ENCODE peak calls at places on chromosomes 12 and 14, in five cellular contexts. C, I, Y, U and D are unnamed samples.

GRCh38 chr14:69079747-69080146 is 73.2 kb downstream of the DCAF5 start:
- DNase-seq in C (no peak), I (no peak), Y (no peak), U (no peak), D (no peak)

GRCh38 chr12:65586796-65587195 is 237.5 kb upstream of the HMGA2 start:
- DNase-seq in C (no peak), I (no peak), Y (no peak), U (no peak), D (no peak)

GRCh38 chr12:16607895-16608294 is 1.9 kb upstream of the LMO3 start:
- DNase-seq in C (no peak), I (no peak), Y (no peak), U (no peak), D (no peak)

GRCh38 chr12:112750971-112751370 is 40.6 kb upstream of the RPH3A start:
- DNase-seq in C (no peak), I (no peak), Y (no peak), U (no peak), D (no peak)

GRCh38 chr12:64461634-64462414 is 9.9 kb downstream of the TBK1 start:
- DNase-seq in C (peak; percentile 88), I (no peak), Y (no peak), U (no peak), D (no peak)

GRCh38 chr12:38813930-38814329 is 91.5 kb downstream of the CPNE8 start:
- DNase-seq in C (no peak), I (no peak), Y (no peak), U (no peak), D (no peak)

GRCh38 chr14:23537351-23538048 is 14.1 kb downstream of the ZFHX2 start:
- DNase-seq in C (peak; percentile 69), I (no peak), Y (no peak), U (no peak), D (no peak)

GRCh38 chr12:57740656-57741412 is 2.3 kb upstream of the AGAP2 start:
- DNase-seq in C (no peak), I (no peak), Y (no peak), U (no peak), D (peak; percentile 72)

GRCh38 chr14:93741556-93742210 is 46.6 kb downstream of the PRIMA1 start:
- DNase-seq in C (no peak), I (no peak), Y (no peak), U (no peak), D (no peak)

GRCh38 chr12:104958009-104958945 is at the start of gene SLC41A2:
- DNase-seq in C (peak; percentile 93), I (peak; percentile 77), Y (peak; percentile 77), U (peak; percentile 72), D (peak; percentile 89)

DNA sequence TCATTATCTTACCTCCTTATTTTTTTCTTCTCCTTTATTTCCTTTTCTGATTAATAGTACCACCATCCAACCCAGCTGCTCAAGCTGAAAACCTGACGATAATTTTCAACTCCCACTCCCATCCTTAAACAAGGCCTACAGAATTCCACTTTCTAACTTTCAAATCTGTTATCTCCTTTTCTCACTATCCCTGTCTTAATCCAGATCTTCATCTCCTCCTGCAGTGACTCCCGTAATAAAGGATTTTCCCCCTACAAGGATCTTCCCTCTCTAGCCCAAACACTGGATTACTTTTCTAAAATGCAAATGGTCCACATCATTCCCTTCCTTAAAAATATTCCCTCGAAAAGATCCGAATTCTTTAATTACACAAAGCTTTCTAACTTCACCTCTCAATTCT is 1.5 kb downstream of the TRAPPC6B start:
- DNase-seq in C (no peak), I (no peak), Y (no peak), U (no peak), D (no peak)
- H3K4me3 ChIP-seq in C (peak overlapping the region; percentile 81), I (peak overlapping the region; percentile 97), Y (peak overlapping the region; percentile 86), U (peak overlapping the region; percentile 86), D (peak overlapping the region; percentile 85)

GRCh38 chr12:106585862-106586534 is 3.2 kb downstream of the RFX4 start:
- DNase-seq in C (no peak), I (no peak), Y (no peak), U (no peak), D (peak; percentile 33)

GRCh38 chr12:106588771-106589170 is 6.0 kb downstream of the RFX4 start:
- DNase-seq in C (no peak), I (no peak), Y (no peak), U (no peak), D (no peak)

GRCh38 chr12:106585237-106585834 is 2.5 kb downstream of the RFX4 start:
- DNase-seq in C (no peak), I (no peak), Y (no peak), U (no peak), D (no peak)

GRCh38 chr12:106586535-106586802 is 3.7 kb downstream of the RFX4 start:
- DNase-seq in C (no peak), I (no peak), Y (no peak), U (no peak), D (no peak)

GRCh38 chr12:106586803-106587684 is 4.2 kb downstream of the RFX4 start:
- DNase-seq in C (no peak), I (no peak), Y (no peak), U (no peak), D (no peak)
- H3K4me3 ChIP-seq in C (no peak overlapping the region), I (no peak overlapping the region), Y (peak overlapping the region; percentile 51), U (peak overlapping the region; percentile 24), D (no peak overlapping the region)

GRCh38 chr12:91179315-91179714 is 3.3 kb downstream of the DCN start:
- DNase-seq in C (peak; percentile 86), I (no peak), Y (no peak), U (no peak), D (no peak)

GRCh38 chr12:91178139-91178561 is 4.5 kb downstream of the DCN start:
- DNase-seq in C (peak; percentile 63), I (no peak), Y (peak; percentile 13), U (no peak), D (peak; percentile 6)

GRCh38 chr12:91177380-91177779 is 5.2 kb downstream of the DCN start:
- DNase-seq in C (peak; percentile 13), I (no peak), Y (no peak), U (no peak), D (no peak)

GRCh38 chr12:91180162-91180561 is 2.5 kb downstream of the DCN start:
- DNase-seq in C (no peak), I (no peak), Y (no peak), U (no peak), D (no peak)

DNA sequence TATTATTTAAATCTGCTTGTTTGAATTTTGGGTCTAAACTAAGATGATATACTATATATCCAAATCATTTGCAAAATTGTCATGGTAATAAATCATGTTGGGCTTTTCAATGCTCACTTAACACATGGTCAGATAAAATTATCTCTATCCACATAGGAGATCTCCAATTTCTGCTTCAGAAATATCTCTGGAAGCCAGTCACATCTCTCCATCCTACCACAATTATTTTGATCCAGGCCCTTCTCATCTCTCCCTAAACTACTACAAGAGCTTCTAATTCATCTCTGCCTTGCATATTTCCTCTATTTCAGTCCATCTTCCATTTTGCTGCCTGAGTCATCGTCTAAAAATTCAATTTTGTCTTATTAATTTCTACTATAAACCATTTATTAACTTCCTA is 3.8 kb downstream of the DCN start:
- DNase-seq in C (peak; percentile 17), I (no peak), Y (no peak), U (no peak), D (no peak)
- H3K4me3 ChIP-seq in C (peak overlapping the region; percentile 57), I (no peak overlapping the region), Y (peak overlapping the region; percentile 45), U (peak overlapping the region; percentile 45), D (no peak overlapping the region)

GRCh38 chr12:3613641-3614180 is 122.7 kb downstream of the PRMT8 start:
- DNase-seq in C (no peak), I (no peak), Y (no peak), U (no peak), D (no peak)
- H3K4me3 ChIP-seq in C (no peak overlapping the region), I (no peak overlapping the region), Y (no peak overlapping the region), U (no peak overlapping the region), D (no peak overlapping the region)

GRCh38 chr12:12819752-12820311 is 6.7 kb downstream of the DDX47 start:
- DNase-seq in C (peak; percentile 97), I (peak; percentile 71), Y (no peak), U (no peak), D (no peak)
- H3K4me3 ChIP-seq in C (no peak overlapping the region), I (no peak overlapping the region), Y (no peak overlapping the region), U (no peak overlapping the region), D (no peak overlapping the region)

GRCh38 chr14:37594916-37595808 is at the start of the genes FOXA1 and TTC6:
- DNase-seq in C (peak; percentile 59), I (peak; percentile 93), Y (no peak), U (peak; percentile 15), D (no peak)
- H3K4me3 ChIP-seq in C (peak within 1 kb of the TSS; percentile 50), I (peak within 1 kb of the TSS; percentile 92), Y (peak within 1 kb of the TSS; percentile 62), U (peak within 1 kb of the TSS; percentile 41), D (no peak within 1 kb of the TSS)